ENCODE peak calls at places on chromosomes 6 and 20, in six cellular contexts. One of them, this sample, is unnamed.

GRCh38 chr6:106167105-106167814 is 81.1 kb downstream of the PRDM1 start:
- DNase-seq in ovary: no peak
- DNase-seq in stomach: no peak
- DNase-seq in K562: no peak
- DNase-seq in transverse colon: no peak
- DNase-seq in HepG2: no peak
- DNase-seq in this sample: peak; percentile 45

GRCh38 chr6:16956371-16956770 is 145.5 kb upstream of the STMND1 start:
- DNase-seq in stomach: no peak
- DNase-seq in ovary: no peak
- DNase-seq in HepG2: no peak
- DNase-seq in K562: no peak
- DNase-seq in transverse colon: no peak
- DNase-seq in this sample: no peak

GRCh38 chr6:104130343-104130742 is 729.4 kb downstream of the HACE1 start:
- DNase-seq in stomach: no peak
- DNase-seq in ovary: no peak
- DNase-seq in transverse colon: no peak
- DNase-seq in K562: no peak
- DNase-seq in HepG2: no peak
- DNase-seq in this sample: no peak

GRCh38 chr6:36874016-36874442 is 574 bp downstream of the PPIL1 start:
- DNase-seq in stomach: no peak
- DNase-seq in ovary: peak; percentile 54
- DNase-seq in transverse colon: peak; percentile 25
- DNase-seq in K562: no peak
- DNase-seq in HepG2: no peak
- DNase-seq in this sample: no peak

GRCh38 chr6:28206527-28207243 is 18.4 kb upstream of the ZSCAN9 start:
- DNase-seq in ovary: no peak
- DNase-seq in K562: no peak
- DNase-seq in HepG2: no peak
- DNase-seq in stomach: no peak
- DNase-seq in transverse colon: no peak
- DNase-seq in this sample: no peak

GRCh38 chr6:5814116-5814515 is 192.6 kb downstream of the NRN1 start:
- DNase-seq in stomach: no peak
- DNase-seq in ovary: no peak
- DNase-seq in transverse colon: no peak
- DNase-seq in HepG2: no peak
- DNase-seq in K562: no peak
- DNase-seq in this sample: no peak

GRCh38 chr6:98416027-98416426 is 418.3 kb upstream of the POU3F2 start:
- DNase-seq in HepG2: no peak
- DNase-seq in transverse colon: no peak
- DNase-seq in K562: no peak
- DNase-seq in ovary: no peak
- DNase-seq in stomach: no peak
- DNase-seq in this sample: no peak

GRCh38 chr6:118659513-118660217 is 8.3 kb upstream of the CEP85L start:
- DNase-seq in K562: no peak
- DNase-seq in stomach: peak; percentile 36
- DNase-seq in transverse colon: peak; percentile 29
- DNase-seq in ovary: no peak
- DNase-seq in HepG2: no peak
- DNase-seq in this sample: no peak

GRCh38 chr6:13992417-13993055 is 67.8 kb downstream of the RNF182 start:
- DNase-seq in K562: peak; percentile 76
- DNase-seq in ovary: no peak
- DNase-seq in HepG2: no peak
- DNase-seq in transverse colon: no peak
- DNase-seq in stomach: no peak
- DNase-seq in this sample: no peak

GRCh38 chr6:119333707-119334295 is 15.8 kb downstream of the MAN1A1 start:
- DNase-seq in HepG2: no peak
- DNase-seq in stomach: no peak
- DNase-seq in ovary: no peak
- DNase-seq in transverse colon: no peak
- DNase-seq in K562: no peak
- DNase-seq in this sample: no peak

GRCh38 chr20:1811621-1812498 is 83.3 kb upstream of the SIRPA start:
- DNase-seq in stomach: no peak
- DNase-seq in ovary: no peak
- DNase-seq in transverse colon: no peak
- DNase-seq in K562: no peak
- DNase-seq in HepG2: peak; percentile 99
- DNase-seq in this sample: peak; percentile 34

GRCh38 chr6:17927705-17928104 is 59.7 kb downstream of the KIF13A start:
- DNase-seq in HepG2: no peak
- DNase-seq in ovary: no peak
- DNase-seq in K562: no peak
- DNase-seq in transverse colon: no peak
- DNase-seq in stomach: no peak
- DNase-seq in this sample: peak; percentile 80

GRCh38 chr6:105136433-105137350 is 43.1 kb downstream of the POPDC3 start:
- DNase-seq in ovary: peak; percentile 67
- DNase-seq in transverse colon: peak; percentile 55
- DNase-seq in HepG2: no peak
- DNase-seq in K562: peak; percentile 56
- DNase-seq in stomach: peak; percentile 57
- DNase-seq in this sample: no peak

DNA sequence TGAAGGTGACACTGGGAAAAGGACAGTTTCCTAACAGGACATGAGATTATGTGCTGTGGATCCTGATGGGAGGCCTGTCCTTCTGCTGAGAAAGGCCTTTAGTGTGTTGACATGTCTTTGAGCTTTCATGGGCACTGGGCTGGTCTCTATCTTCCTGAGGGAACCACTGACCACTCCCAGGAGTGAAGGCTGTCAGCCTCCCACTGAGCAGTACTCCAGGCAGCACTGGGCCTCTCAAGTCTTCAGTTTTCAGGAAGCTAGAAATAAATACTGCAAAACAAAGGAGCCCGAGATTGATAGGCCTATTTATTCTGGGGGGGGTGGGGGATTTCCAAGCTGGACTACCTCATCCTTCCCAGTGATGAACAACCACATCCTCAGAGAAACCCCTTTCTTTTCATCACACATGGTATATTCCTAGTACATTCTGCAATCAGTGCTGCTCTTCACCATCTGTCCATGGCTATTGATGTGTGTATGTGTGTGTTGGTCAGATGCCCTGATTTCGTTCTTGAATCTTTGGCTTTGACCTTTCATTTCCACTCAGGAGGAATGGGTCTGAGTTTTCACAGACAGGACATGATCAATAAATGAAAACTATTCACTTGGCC is 180.9 kb upstream of the SPTLC3 start:
- DNase-seq in stomach: no peak
- DNase-seq in ovary: no peak
- DNase-seq in transverse colon: no peak
- DNase-seq in HepG2: no peak
- DNase-seq in K562: no peak
- DNase-seq in this sample: no peak
- TF ChIP-seq EP300 in stomach: no peak
- TF ChIP-seq EP300 in ovary: no peak
- TF ChIP-seq EP300 in transverse colon: no peak
- TF ChIP-seq EP300 in HepG2: no peak
- TF ChIP-seq EP300 in K562: no peak
- TF ChIP-seq EP300 in this sample: no peak

GRCh38 chr6:39885691-39886090 is 48.6 kb downstream of the MOCS1 start:
- DNase-seq in transverse colon: no peak
- DNase-seq in ovary: no peak
- DNase-seq in HepG2: peak; percentile 22
- DNase-seq in K562: no peak
- DNase-seq in stomach: no peak
- DNase-seq in this sample: no peak

GRCh38 chr6:39886871-39887270 is 47.4 kb downstream of the MOCS1 start:
- DNase-seq in HepG2: no peak
- DNase-seq in K562: no peak
- DNase-seq in transverse colon: no peak
- DNase-seq in ovary: no peak
- DNase-seq in stomach: no peak
- DNase-seq in this sample: no peak

GRCh38 chr6:39889229-39889628 is 45.0 kb downstream of the MOCS1 start:
- DNase-seq in transverse colon: no peak
- DNase-seq in K562: no peak
- DNase-seq in HepG2: no peak
- DNase-seq in stomach: no peak
- DNase-seq in ovary: no peak
- DNase-seq in this sample: no peak

GRCh38 chr6:39884696-39885095 is 49.6 kb downstream of the MOCS1 start:
- DNase-seq in K562: no peak
- DNase-seq in stomach: no peak
- DNase-seq in ovary: no peak
- DNase-seq in HepG2: no peak
- DNase-seq in transverse colon: no peak
- DNase-seq in this sample: no peak

DNA sequence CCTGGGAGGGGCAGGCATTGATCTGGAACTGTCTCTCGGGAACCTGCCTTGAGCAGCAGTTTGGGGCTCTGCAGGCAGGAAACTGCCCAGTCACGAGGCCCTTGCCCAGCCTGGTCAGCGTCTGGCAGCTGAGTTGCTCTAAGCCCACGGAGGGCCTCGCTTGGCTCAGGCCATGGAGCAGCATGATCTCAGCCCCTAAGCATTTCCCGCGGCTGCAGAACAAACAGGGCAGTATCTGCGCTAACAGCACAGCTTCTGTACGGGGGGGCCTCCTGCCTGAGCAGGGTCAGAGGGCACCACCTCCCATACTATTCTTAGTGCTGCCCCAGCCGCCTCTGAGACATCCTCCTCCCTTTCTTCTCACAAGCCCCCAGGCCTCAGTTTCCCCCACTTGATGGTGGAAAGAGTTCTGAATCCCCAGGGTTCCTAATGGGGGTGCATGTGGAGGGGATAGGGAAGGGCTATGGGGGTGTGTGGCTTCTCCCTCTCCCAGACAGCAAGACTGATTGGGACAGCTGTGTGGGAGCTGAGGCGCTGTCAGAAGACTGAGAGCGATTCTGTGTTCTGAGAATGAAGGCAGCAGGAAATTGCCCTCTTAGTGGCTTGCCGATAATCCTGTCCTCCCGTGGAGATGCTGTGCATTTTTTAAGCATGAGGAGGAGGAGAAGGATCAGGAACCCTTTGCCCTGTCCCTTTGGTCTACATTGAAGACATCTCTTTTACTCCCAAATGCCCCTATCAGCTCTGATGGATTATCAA is 46.4 kb downstream of the MOCS1 start:
- DNase-seq in transverse colon: peak; percentile 38
- DNase-seq in stomach: peak; percentile 65
- DNase-seq in HepG2: peak; percentile 85
- DNase-seq in K562: no peak
- DNase-seq in ovary: peak; percentile 85
- DNase-seq in this sample: no peak
- H3K4me1 ChIP-seq in transverse colon: peaks cover 4% of the 10 kb centered on the region
- H3K4me1 ChIP-seq in stomach: peaks cover 38% of the 10 kb centered on the region
- H3K4me1 ChIP-seq in HepG2: peaks cover 25% of the 10 kb centered on the region
- H3K4me1 ChIP-seq in K562: no peaks in the 10 kb centered on the region
- H3K4me1 ChIP-seq in ovary: peaks cover 11% of the 10 kb centered on the region
- H3K4me1 ChIP-seq in this sample: peaks cover 30% of the 10 kb centered on the region

DNA sequence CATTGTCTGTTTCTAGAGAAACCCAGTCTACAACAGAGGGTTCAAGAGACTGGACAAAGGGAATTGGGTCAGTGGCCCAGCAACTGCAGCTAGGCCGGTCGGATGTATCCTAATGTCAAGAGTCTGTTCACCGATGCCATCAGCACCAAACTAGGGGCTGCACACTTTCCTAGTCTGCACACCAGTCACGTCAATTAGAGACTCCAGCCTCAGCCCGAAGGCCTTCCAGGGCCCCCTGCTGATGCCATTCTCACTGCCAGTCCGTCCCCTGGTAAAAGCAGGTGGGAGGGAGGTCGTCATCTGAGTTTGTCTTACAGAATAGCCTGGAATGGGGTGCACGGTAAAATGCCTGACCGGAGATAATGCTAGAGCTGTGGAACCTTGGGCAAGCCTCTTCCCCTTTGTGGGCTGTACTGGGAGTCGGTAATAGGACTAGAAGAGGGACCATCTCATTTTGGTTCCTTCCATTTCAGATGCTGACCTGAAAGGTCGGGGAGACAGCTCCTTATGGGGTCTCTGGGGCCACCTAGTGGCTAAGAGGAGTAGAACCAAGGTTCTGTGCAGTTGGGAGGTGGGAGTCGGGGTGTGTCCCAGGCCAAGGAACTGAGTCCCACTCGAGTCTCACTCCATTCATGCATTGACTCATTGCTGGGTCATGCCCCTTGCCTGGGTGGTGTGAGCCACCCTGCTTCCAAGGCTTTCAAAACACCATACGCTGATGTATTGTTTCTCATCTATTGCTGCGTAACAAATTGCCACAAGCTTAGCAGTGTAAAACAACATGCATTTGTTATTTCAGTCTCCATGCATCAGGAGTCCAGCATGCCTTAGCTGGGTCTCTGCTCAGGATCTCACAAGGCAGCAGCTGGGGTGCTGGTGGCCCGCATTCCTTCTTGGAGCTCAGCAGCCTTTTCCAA is 5.1 kb downstream of the SOX12 start:
- DNase-seq in transverse colon: no peak
- DNase-seq in K562: peak; percentile 58
- DNase-seq in ovary: peak; percentile 53
- DNase-seq in stomach: peak; percentile 49
- DNase-seq in HepG2: peak; percentile 71
- DNase-seq in this sample: no peak
- TF ChIP-seq POLR2A in transverse colon: no peak
- TF ChIP-seq POLR2A in K562: no peak
- TF ChIP-seq POLR2A in ovary: no peak
- TF ChIP-seq POLR2A in stomach: no peak
- TF ChIP-seq POLR2A in HepG2: no peak
- TF ChIP-seq POLR2A in this sample: no peak

GRCh38 chr6:52155791-52156576 is 30.2 kb upstream of the IL17A start:
- DNase-seq in HepG2: no peak
- DNase-seq in transverse colon: no peak
- DNase-seq in stomach: no peak
- DNase-seq in ovary: no peak
- DNase-seq in K562: no peak
- DNase-seq in this sample: peak; percentile 88
- TF ChIP-seq EP300 in HepG2: no peak
- TF ChIP-seq EP300 in transverse colon: no peak
- TF ChIP-seq EP300 in stomach: no peak
- TF ChIP-seq EP300 in ovary: no peak
- TF ChIP-seq EP300 in K562: no peak
- TF ChIP-seq EP300 in this sample: no peak

GRCh38 chr6:158356586-158357546 is 44.6 kb downstream of the TULP4 start:
- DNase-seq in K562: no peak
- DNase-seq in transverse colon: no peak
- DNase-seq in stomach: no peak
- DNase-seq in ovary: no peak
- DNase-seq in HepG2: no peak
- DNase-seq in this sample: peak; percentile 82
- H3K4me1 ChIP-seq in K562: no peaks in the 10 kb centered on the region
- H3K4me1 ChIP-seq in transverse colon: peaks cover 8% of the 10 kb centered on the region
- H3K4me1 ChIP-seq in stomach: peaks cover 25% of the 10 kb centered on the region
- H3K4me1 ChIP-seq in ovary: no peaks in the 10 kb centered on the region
- H3K4me1 ChIP-seq in HepG2: peaks cover 10% of the 10 kb centered on the region
- H3K4me1 ChIP-seq in this sample: peaks cover 11% of the 10 kb centered on the region

GRCh38 chr6:43843669-43844171 is 73.7 kb downstream of the VEGFA start:
- DNase-seq in HepG2: no peak
- DNase-seq in transverse colon: no peak
- DNase-seq in stomach: no peak
- DNase-seq in K562: no peak
- DNase-seq in ovary: no peak
- DNase-seq in this sample: no peak
- TF ChIP-seq POLR2A in HepG2: no peak
- TF ChIP-seq POLR2A in transverse colon: no peak
- TF ChIP-seq POLR2A in stomach: no peak
- TF ChIP-seq POLR2A in K562: no peak
- TF ChIP-seq POLR2A in ovary: no peak
- TF ChIP-seq POLR2A in this sample: no peak